ENCODE peak calls at places on chromosomes 4 and X, in six cellular contexts. X is astrocyte, B is hepatocyte, U is cardiac muscle cell, W is K562, K is mammary epithelial cell. J is an unnamed sample.

GRCh38 chrX:63115196-63115595 is 235.9 kb downstream of the SPIN4 start:
- DNase-seq in U (no peak), W (no peak), X (no peak), K (no peak), B (no peak), J (no peak)

GRCh38 chrX:130296743-130297142 is 28.0 kb upstream of the ZNF280C start:
- DNase-seq in U (peak; percentile 6), W (no peak), K (peak; percentile 7), X (no peak), B (no peak), J (no peak)

GRCh38 chr4:10023806-10024205 is 2.5 kb upstream of the SLC2A9 start:
- DNase-seq in X (no peak), U (no peak), K (no peak), W (no peak), B (no peak), J (no peak)

GRCh38 chr4:153222162-153222789 is 18.0 kb downstream of the TRIM2 start:
- DNase-seq in B (peak; percentile 81), X (peak; percentile 79), K (peak; percentile 73), W (no peak), U (peak; percentile 80), J (peak; percentile 87)

GRCh38 chr4:56630876-56631666 is 50.0 kb downstream of the HOPX start:
- DNase-seq in K (no peak), B (no peak), X (peak; percentile 77), U (peak; percentile 60), W (no peak), J (no peak)

GRCh38 chr4:184345573-184345922 is 127.9 kb upstream of the ENPP6 start:
- DNase-seq in W (peak; percentile 25), X (no peak), B (no peak), U (no peak), K (no peak), J (no peak)

GRCh38 chr4:48341776-48342558 is 638 bp downstream of the SLAIN2 start:
- DNase-seq in X (no peak), W (peak; percentile 71), U (peak; percentile 48), K (peak; percentile 36), B (peak; percentile 82), J (peak; percentile 64)

GRCh38 chrX:107135076-107135964 is 16.7 kb upstream of the RBM41 start:
- DNase-seq in K (peak; percentile 61), B (no peak), W (peak; percentile 68), X (peak; percentile 64), U (peak; percentile 58), J (no peak)

GRCh38 chr4:119039160-119039559 is 96.5 kb upstream of the MYOZ2 start:
- DNase-seq in X (no peak), U (no peak), W (no peak), B (no peak), K (no peak), J (no peak)

GRCh38 chr4:144461906-144462305 is 184.1 kb upstream of the HHIP start:
- DNase-seq in K (no peak), U (no peak), B (no peak), W (no peak), X (no peak), J (no peak)

GRCh38 chr4:108140328-108140727 is 28.4 kb downstream of the LEF1 start:
- DNase-seq in U (no peak), W (no peak), B (no peak), X (no peak), K (no peak), J (no peak)

GRCh38 chr4:22634541-22635181 is 58.1 kb upstream of the GBA3 start:
- DNase-seq in B (no peak), X (no peak), K (peak; percentile 35), U (peak; percentile 8), W (no peak), J (no peak)

GRCh38 chr4:74059161-74059829 is 20.8 kb upstream of the CXCL3 start:
- DNase-seq in W (no peak), B (no peak), X (no peak), K (no peak), U (no peak), J (no peak)

GRCh38 chr4:186037692-186038658 is 31.0 kb upstream of the TLR3 start:
- DNase-seq in X (peak; percentile 54), W (peak; percentile 74), K (peak; percentile 48), U (peak; percentile 91), B (peak; percentile 83), J (peak; percentile 67)

GRCh38 chr4:56857601-56858301 is 36.2 kb upstream of the SPINK2 start:
- DNase-seq in U (peak; percentile 46), W (no peak), B (no peak), X (no peak), K (no peak), J (no peak)

GRCh38 chrX:51395807-51396728 is 63.4 kb downstream of the NUDT10 start:
- DNase-seq in K (no peak), W (peak; percentile 20), B (no peak), U (peak; percentile 13), X (no peak), J (peak; percentile 46)

GRCh38 chrX:75786290-75786689 is 1.2 kb upstream of the MAGEE2 start:
- DNase-seq in X (no peak), W (no peak), K (no peak), B (no peak), U (no peak), J (no peak)

GRCh38 chr4:106301393-106302084 is 14.5 kb downstream of the TBCK start:
- DNase-seq in K (no peak), W (no peak), B (no peak), X (peak; percentile 1), U (peak; percentile 32), J (peak; percentile 34)

GRCh38 chrX:102892103-102892502 is 45.0 kb upstream of the RAB40AL start:
- DNase-seq in B (no peak), X (no peak), U (no peak), W (no peak), K (peak; percentile 33), J (no peak)

GRCh38 chr4:21884615-21885014 is 64.0 kb downstream of the KCNIP4 start:
- DNase-seq in W (no peak), K (no peak), B (no peak), X (no peak), U (no peak), J (no peak)

DNA sequence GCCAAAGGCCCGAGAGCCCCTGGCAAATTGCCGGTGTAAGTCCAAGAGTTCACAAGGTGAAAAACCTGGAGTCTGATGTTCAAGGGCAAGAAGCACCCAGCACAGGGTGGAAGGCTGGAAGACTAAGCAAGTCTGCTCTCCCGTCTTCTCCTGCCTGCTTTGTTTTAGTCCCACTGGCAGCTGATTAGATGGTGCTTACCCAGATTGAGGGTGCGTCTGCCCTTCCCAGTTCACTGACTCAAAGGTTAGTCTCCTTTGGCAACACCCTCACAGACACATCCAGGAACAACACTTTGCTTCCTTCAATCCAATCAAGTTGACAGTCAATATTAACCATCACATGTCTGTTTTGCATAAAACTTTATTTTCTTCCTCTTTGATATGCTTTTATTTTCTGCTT is 157.4 kb downstream of the HS3ST1 start:
- DNase-seq in X (no peak), W (no peak), U (no peak), B (peak; percentile 8), K (no peak), J (no peak)
- H3K9me3 ChIP-seq in X (no peaks in the 10 kb centered on the region), W (no peaks in the 10 kb centered on the region), U (no peaks in the 10 kb centered on the region), B (no peaks in the 10 kb centered on the region), K (no peaks in the 10 kb centered on the region), J (no peaks in the 10 kb centered on the region)

DNA sequence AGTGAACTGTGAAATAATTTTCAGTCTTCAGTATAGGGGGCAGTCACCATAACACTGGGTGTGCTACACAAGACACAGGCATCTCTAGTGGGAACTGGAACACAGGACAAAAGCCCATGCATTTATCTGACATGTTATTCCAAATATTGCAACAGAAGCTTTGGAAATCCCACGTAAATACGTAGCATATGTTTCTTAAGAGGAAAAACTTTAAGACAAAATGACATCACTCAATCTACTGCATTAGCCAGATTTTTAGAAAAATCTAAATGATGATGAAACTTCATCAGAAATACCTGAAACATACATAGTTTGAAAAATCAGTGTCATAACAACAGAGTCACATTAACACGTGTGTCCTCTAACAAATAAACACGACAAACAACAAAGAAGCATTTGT is 14.5 kb downstream of the SHISA3 start:
- DNase-seq in B (no peak), W (no peak), K (no peak), X (no peak), U (peak; percentile 81), J (no peak)
- H3K4me3 ChIP-seq in B (no peak overlapping the region), W (no peak overlapping the region), K (no peak overlapping the region), X (no peak overlapping the region), U (no peak overlapping the region), J (no peak overlapping the region)

GRCh38 chr4:477686-478085 is 21.3 kb downstream of the ZNF721 start:
- DNase-seq in K (no peak), X (no peak), U (no peak), W (no peak), B (no peak), J (no peak)
- H3K9me3 ChIP-seq in K (no peaks in the 10 kb centered on the region), X (no peaks in the 10 kb centered on the region), U (no peaks in the 10 kb centered on the region), W (peaks cover under 1% of the 10 kb centered on the region), B (peaks cover 1% of the 10 kb centered on the region), J (peaks cover 3% of the 10 kb centered on the region)

GRCh38 chr4:8505229-8505628 is 64.7 kb downstream of the TRMT44 start:
- DNase-seq in B (no peak), U (no peak), X (no peak), W (no peak), K (no peak), J (no peak)
- H3K4me3 ChIP-seq in B (no peak overlapping the region), U (no peak overlapping the region), X (no peak overlapping the region), W (no peak overlapping the region), K (no peak overlapping the region), J (no peak overlapping the region)

GRCh38 chr4:92252846-92253245 is 50.9 kb upstream of the GRID2 start:
- DNase-seq in W (no peak), U (no peak), B (no peak), X (no peak), K (no peak), J (no peak)
- H3K9me3 ChIP-seq in W (peaks cover 2% of the 10 kb centered on the region), U (no peaks in the 10 kb centered on the region), B (no peaks in the 10 kb centered on the region), X (no peaks in the 10 kb centered on the region), K (peaks cover 2% of the 10 kb centered on the region), J (no peaks in the 10 kb centered on the region)

GRCh38 chr4:142097015-142097414 is 460.6 kb downstream of the IL15 start:
- DNase-seq in K (no peak), U (no peak), W (no peak), X (no peak), B (no peak), J (no peak)

GRCh38 chr4:142098900-142099299 is 462.5 kb downstream of the IL15 start:
- DNase-seq in W (no peak), X (no peak), K (no peak), B (no peak), U (no peak), J (no peak)

GRCh38 chr4:142095886-142096605 is 459.7 kb downstream of the IL15 start:
- DNase-seq in W (no peak), X (peak; percentile 98), K (peak; percentile 89), B (no peak), U (peak; percentile 91), J (no peak)

GRCh38 chr4:142100941-142101340 is 464.6 kb downstream of the IL15 start:
- DNase-seq in W (no peak), K (no peak), B (no peak), U (no peak), X (no peak), J (no peak)

GRCh38 chr4:142098380-142098779 is 462.0 kb downstream of the IL15 start:
- DNase-seq in X (no peak), U (no peak), W (no peak), K (no peak), B (no peak), J (no peak)
- H3K4me3 ChIP-seq in X (no peak overlapping the region), U (no peak overlapping the region), W (no peak overlapping the region), K (no peak overlapping the region), B (no peak overlapping the region), J (no peak overlapping the region)

GRCh38 chrX:71169586-71169985 is 24.9 kb downstream of the NLGN3 start:
- DNase-seq in K (no peak), B (no peak), W (no peak), U (no peak), X (no peak), J (no peak)
- H3K9me3 ChIP-seq in K (no peaks in the 10 kb centered on the region), B (no peaks in the 10 kb centered on the region), W (no peaks in the 10 kb centered on the region), U (no peaks in the 10 kb centered on the region), X (no peaks in the 10 kb centered on the region), J (no peaks in the 10 kb centered on the region)

J was measured in HAP-1.